ENCODE peak calls at places on chromosome 5, in seven cellular contexts. One of them, this sample, is unnamed.
A peak's percentile ranks its signal among the peaks of the same experiment; 100 is the strongest.

GRCh38 chr5:39470021-39470420 is 45.2 kb upstream of the DAB2 start:
- DNase-seq in GM23248: no peak
- DNase-seq in GM23338: no peak
- DNase-seq in fibroblast of lung: no peak
- DNase-seq in PC-9: no peak
- DNase-seq in GM12878: no peak
- DNase-seq in MM.1S: no peak
- DNase-seq in this sample: no peak

GRCh38 chr5:111859533-111860270 is 102.7 kb upstream of the NREP start:
- DNase-seq in MM.1S: no peak
- DNase-seq in PC-9: no peak
- DNase-seq in GM23248: peak; percentile 86
- DNase-seq in fibroblast of lung: peak; percentile 96
- DNase-seq in GM23338: no peak
- DNase-seq in GM12878: no peak
- DNase-seq in this sample: no peak

GRCh38 chr5:143521891-143522290 is 118.4 kb upstream of the NR3C1 start:
- DNase-seq in fibroblast of lung: no peak
- DNase-seq in PC-9: no peak
- DNase-seq in MM.1S: no peak
- DNase-seq in GM12878: no peak
- DNase-seq in GM23248: no peak
- DNase-seq in GM23338: no peak
- DNase-seq in this sample: no peak

GRCh38 chr5:89320441-89320840 is 437.5 kb upstream of the MEF2C start:
- DNase-seq in GM12878: no peak
- DNase-seq in GM23338: no peak
- DNase-seq in MM.1S: peak; percentile 77
- DNase-seq in PC-9: no peak
- DNase-seq in GM23248: no peak
- DNase-seq in fibroblast of lung: no peak
- DNase-seq in this sample: no peak

GRCh38 chr5:64811050-64811640 is 42.4 kb downstream of the CWC27 start:
- DNase-seq in GM12878: peak; percentile 5
- DNase-seq in GM23248: peak; percentile 77
- DNase-seq in MM.1S: peak; percentile 59
- DNase-seq in fibroblast of lung: peak; percentile 84
- DNase-seq in GM23338: peak; percentile 68
- DNase-seq in PC-9: no peak
- DNase-seq in this sample: peak; percentile 60

GRCh38 chr5:133785182-133785581 is 172.8 kb upstream of the FSTL4 start:
- DNase-seq in GM23248: no peak
- DNase-seq in MM.1S: no peak
- DNase-seq in GM12878: no peak
- DNase-seq in fibroblast of lung: no peak
- DNase-seq in PC-9: no peak
- DNase-seq in GM23338: peak; percentile 72
- DNase-seq in this sample: peak; percentile 25

GRCh38 chr5:143514915-143515314 is 111.4 kb upstream of the NR3C1 start:
- DNase-seq in PC-9: no peak
- DNase-seq in fibroblast of lung: peak; percentile 55
- DNase-seq in GM12878: no peak
- DNase-seq in GM23248: peak; percentile 39
- DNase-seq in MM.1S: peak; percentile 13
- DNase-seq in GM23338: no peak
- DNase-seq in this sample: no peak

GRCh38 chr5:115838885-115839518 is 2.4 kb downstream of the ATG12 start:
- DNase-seq in GM23248: peak; percentile 69
- DNase-seq in GM12878: no peak
- DNase-seq in MM.1S: peak; percentile 65
- DNase-seq in fibroblast of lung: peak; percentile 72
- DNase-seq in PC-9: peak; percentile 1
- DNase-seq in GM23338: peak; percentile 66
- DNase-seq in this sample: peak; percentile 58

GRCh38 chr5:165735388-165735787 is 2230.0 kb downstream of the MAT2B start:
- DNase-seq in GM23338: no peak
- DNase-seq in MM.1S: peak; percentile 68
- DNase-seq in GM12878: no peak
- DNase-seq in fibroblast of lung: no peak
- DNase-seq in GM23248: no peak
- DNase-seq in PC-9: no peak
- DNase-seq in this sample: no peak

GRCh38 chr5:131795128-131795719 is 1.6 kb downstream of the FNIP1 start:
- DNase-seq in PC-9: no peak
- DNase-seq in GM12878: no peak
- DNase-seq in GM23248: peak; percentile 23
- DNase-seq in fibroblast of lung: peak; percentile 23
- DNase-seq in GM23338: no peak
- DNase-seq in MM.1S: no peak
- DNase-seq in this sample: no peak

GRCh38 chr5:131792900-131793299 is 3.9 kb downstream of the FNIP1 start:
- DNase-seq in GM23338: no peak
- DNase-seq in GM12878: no peak
- DNase-seq in MM.1S: no peak
- DNase-seq in PC-9: no peak
- DNase-seq in fibroblast of lung: no peak
- DNase-seq in GM23248: peak; percentile 33
- DNase-seq in this sample: no peak

GRCh38 chr5:131796793-131797693 is at the start of gene FNIP1:
- DNase-seq in PC-9: peak; percentile 98
- DNase-seq in MM.1S: peak; percentile 98
- DNase-seq in GM23248: peak; percentile 100
- DNase-seq in fibroblast of lung: peak; percentile 95
- DNase-seq in GM23338: peak; percentile 98
- DNase-seq in GM12878: peak; percentile 86
- DNase-seq in this sample: peak; percentile 98

GRCh38 chr5:131794596-131794995 is 2.2 kb downstream of the FNIP1 start:
- DNase-seq in GM23338: no peak
- DNase-seq in GM12878: no peak
- DNase-seq in fibroblast of lung: no peak
- DNase-seq in GM23248: no peak
- DNase-seq in MM.1S: no peak
- DNase-seq in PC-9: no peak
- DNase-seq in this sample: no peak

GRCh38 chr5:131795879-131796792 is 681 bp downstream of the FNIP1 start:
- DNase-seq in fibroblast of lung: peak; percentile 50
- DNase-seq in GM23248: peak; percentile 91
- DNase-seq in PC-9: peak; percentile 45
- DNase-seq in GM12878: no peak
- DNase-seq in MM.1S: peak; percentile 49
- DNase-seq in GM23338: peak; percentile 68
- DNase-seq in this sample: peak; percentile 75
- H3K79me2 ChIP-seq in fibroblast of lung: peaks cover 55% of the 10 kb centered on the region
- H3K79me2 ChIP-seq in GM23248: peaks cover 57% of the 10 kb centered on the region
- H3K79me2 ChIP-seq in PC-9: peaks cover 55% of the 10 kb centered on the region
- H3K79me2 ChIP-seq in GM12878: peaks cover 51% of the 10 kb centered on the region
- H3K79me2 ChIP-seq in MM.1S: peaks cover 56% of the 10 kb centered on the region
- H3K79me2 ChIP-seq in GM23338: peaks cover 49% of the 10 kb centered on the region
- H3K79me2 ChIP-seq in this sample: peaks cover 53% of the 10 kb centered on the region

GRCh38 chr5:123088031-123088805 is 823 bp upstream of the PRDM6 start:
- DNase-seq in GM23248: peak; percentile 60
- DNase-seq in fibroblast of lung: no peak
- DNase-seq in PC-9: no peak
- DNase-seq in GM12878: no peak
- DNase-seq in MM.1S: no peak
- DNase-seq in GM23338: peak; percentile 45
- DNase-seq in this sample: peak; percentile 54
- TF ChIP-seq EZH2 in GM23248: no peak
- TF ChIP-seq EZH2 in fibroblast of lung: no peak
- TF ChIP-seq EZH2 in PC-9: no peak
- TF ChIP-seq EZH2 in GM12878: no peak
- TF ChIP-seq EZH2 in MM.1S: no peak
- TF ChIP-seq EZH2 in GM23338: peak; percentile 99
- TF ChIP-seq EZH2 in this sample: peak; percentile 92

GRCh38 chr5:157926953-157927352 is 68.0 kb upstream of the CLINT1 start:
- DNase-seq in fibroblast of lung: no peak
- DNase-seq in GM23248: no peak
- DNase-seq in GM12878: no peak
- DNase-seq in GM23338: peak; percentile 84
- DNase-seq in PC-9: no peak
- DNase-seq in MM.1S: no peak
- DNase-seq in this sample: peak; percentile 28
- H3K4me3 ChIP-seq in fibroblast of lung: no peak overlapping the region
- H3K4me3 ChIP-seq in GM23248: no peak overlapping the region
- H3K4me3 ChIP-seq in GM12878: no peak overlapping the region
- H3K4me3 ChIP-seq in GM23338: no peak overlapping the region
- H3K4me3 ChIP-seq in PC-9: no peak overlapping the region
- H3K4me3 ChIP-seq in MM.1S: no peak overlapping the region
- H3K4me3 ChIP-seq in this sample: no peak overlapping the region

DNA sequence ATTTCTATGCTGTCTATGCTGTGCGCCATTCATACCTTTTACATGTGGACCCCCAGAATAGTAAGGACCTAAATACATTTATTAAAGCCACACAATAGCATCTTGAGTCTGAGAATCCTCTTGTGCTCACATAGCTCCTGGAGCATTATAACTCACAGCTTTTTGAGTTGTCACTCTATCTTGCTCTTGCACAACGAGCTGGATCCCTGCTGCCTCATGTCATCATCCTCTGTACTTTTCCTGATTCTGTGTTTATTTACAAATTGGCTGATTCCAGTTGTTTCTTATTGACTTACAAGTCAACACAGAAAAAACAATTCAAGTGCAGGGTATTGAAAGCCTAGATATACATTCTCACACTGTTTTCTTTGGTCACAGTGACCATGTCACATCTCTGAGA is 112.9 kb downstream of the SLC1A3 start:
- DNase-seq in GM23338: no peak
- DNase-seq in MM.1S: no peak
- DNase-seq in GM23248: no peak
- DNase-seq in PC-9: no peak
- DNase-seq in GM12878: no peak
- DNase-seq in fibroblast of lung: no peak
- DNase-seq in this sample: no peak
- H3K79me2 ChIP-seq in GM23338: no peaks in the 10 kb centered on the region
- H3K79me2 ChIP-seq in MM.1S: no peaks in the 10 kb centered on the region
- H3K79me2 ChIP-seq in GM23248: no peaks in the 10 kb centered on the region
- H3K79me2 ChIP-seq in PC-9: no peaks in the 10 kb centered on the region
- H3K79me2 ChIP-seq in GM12878: peaks cover 56% of the 10 kb centered on the region
- H3K79me2 ChIP-seq in fibroblast of lung: no peaks in the 10 kb centered on the region
- H3K79me2 ChIP-seq in this sample: no peaks in the 10 kb centered on the region

This sample was measured in neural progenitor cell.